ENCODE peak calls at places on chromosome 6, in eight cellular contexts. One of them, this sample, is unnamed.

GRCh38 chr6:43838276-43839036 is 68.4 kb downstream of the VEGFA start:
- DNase-seq in neuronal stem cell: no peak
- DNase-seq in NB4: peak
- DNase-seq in stimulated activated CD4-positive, alpha-beta T cell treated with anti-CD3 and anti-CD28 coated beads, TNF-alpha, amount 100 ng/mL, for 4 hours: no peak
- DNase-seq in A549: peak
- DNase-seq in fibroblast of pulmonary artery: peak
- DNase-seq in lower lobe of right lung: peak
- DNase-seq in lung: peak
- DNase-seq in this sample: peak

GRCh38 chr6:82507112-82507511 is 143.5 kb downstream of the TPBG start:
- DNase-seq in neuronal stem cell: no peak
- DNase-seq in NB4: peak
- DNase-seq in stimulated activated CD4-positive, alpha-beta T cell treated with anti-CD3 and anti-CD28 coated beads, TNF-alpha, amount 100 ng/mL, for 4 hours: no peak
- DNase-seq in A549: peak
- DNase-seq in fibroblast of pulmonary artery: peak
- DNase-seq in lower lobe of right lung: no peak
- DNase-seq in lung: no peak
- DNase-seq in this sample: no peak

GRCh38 chr6:163958646-163959045 is 544.1 kb downstream of the QKI start:
- DNase-seq in neuronal stem cell: no peak
- DNase-seq in NB4: no peak
- DNase-seq in stimulated activated CD4-positive, alpha-beta T cell treated with anti-CD3 and anti-CD28 coated beads, TNF-alpha, amount 100 ng/mL, for 4 hours: no peak
- DNase-seq in A549: no peak
- DNase-seq in fibroblast of pulmonary artery: peak
- DNase-seq in lower lobe of right lung: no peak
- DNase-seq in lung: no peak
- DNase-seq in this sample: no peak

GRCh38 chr6:28885149-28885738 is 38.5 kb downstream of the TRIM27 start:
- DNase-seq in neuronal stem cell: no peak
- DNase-seq in NB4: no peak
- DNase-seq in stimulated activated CD4-positive, alpha-beta T cell treated with anti-CD3 and anti-CD28 coated beads, TNF-alpha, amount 100 ng/mL, for 4 hours: no peak
- DNase-seq in A549: no peak
- DNase-seq in fibroblast of pulmonary artery: no peak
- DNase-seq in lower lobe of right lung: no peak
- DNase-seq in lung: no peak
- DNase-seq in this sample: no peak

GRCh38 chr6:13635948-13636658 is 21.0 kb downstream of the NOL7 start:
- DNase-seq in neuronal stem cell: no peak
- DNase-seq in NB4: peak
- DNase-seq in stimulated activated CD4-positive, alpha-beta T cell treated with anti-CD3 and anti-CD28 coated beads, TNF-alpha, amount 100 ng/mL, for 4 hours: no peak
- DNase-seq in A549: no peak
- DNase-seq in fibroblast of pulmonary artery: peak
- DNase-seq in lower lobe of right lung: no peak
- DNase-seq in lung: no peak
- DNase-seq in this sample: peak

GRCh38 chr6:101597711-101598110 is 204.2 kb downstream of the GRIK2 start:
- DNase-seq in neuronal stem cell: no peak
- DNase-seq in NB4: no peak
- DNase-seq in stimulated activated CD4-positive, alpha-beta T cell treated with anti-CD3 and anti-CD28 coated beads, TNF-alpha, amount 100 ng/mL, for 4 hours: no peak
- DNase-seq in A549: no peak
- DNase-seq in fibroblast of pulmonary artery: peak
- DNase-seq in lower lobe of right lung: no peak
- DNase-seq in lung: no peak
- DNase-seq in this sample: no peak

GRCh38 chr6:170290306-170291128 is at the start of gene DLL1:
- DNase-seq in neuronal stem cell: peak
- DNase-seq in NB4: peak
- DNase-seq in stimulated activated CD4-positive, alpha-beta T cell treated with anti-CD3 and anti-CD28 coated beads, TNF-alpha, amount 100 ng/mL, for 4 hours: no peak
- DNase-seq in A549: no peak
- DNase-seq in fibroblast of pulmonary artery: peak
- DNase-seq in lower lobe of right lung: peak
- DNase-seq in lung: no peak
- DNase-seq in this sample: no peak

GRCh38 chr6:163646133-163646532 is 231.6 kb downstream of the QKI start:
- DNase-seq in neuronal stem cell: no peak
- DNase-seq in NB4: no peak
- DNase-seq in stimulated activated CD4-positive, alpha-beta T cell treated with anti-CD3 and anti-CD28 coated beads, TNF-alpha, amount 100 ng/mL, for 4 hours: no peak
- DNase-seq in A549: no peak
- DNase-seq in fibroblast of pulmonary artery: no peak
- DNase-seq in lower lobe of right lung: no peak
- DNase-seq in lung: no peak
- DNase-seq in this sample: no peak

GRCh38 chr6:43934183-43934802 is 164.3 kb downstream of the VEGFA start:
- DNase-seq in neuronal stem cell: no peak
- DNase-seq in NB4: peak
- DNase-seq in stimulated activated CD4-positive, alpha-beta T cell treated with anti-CD3 and anti-CD28 coated beads, TNF-alpha, amount 100 ng/mL, for 4 hours: no peak
- DNase-seq in A549: no peak
- DNase-seq in fibroblast of pulmonary artery: no peak
- DNase-seq in lower lobe of right lung: no peak
- DNase-seq in lung: no peak
- DNase-seq in this sample: no peak

GRCh38 chr6:101705866-101706265 is 312.4 kb downstream of the GRIK2 start:
- DNase-seq in neuronal stem cell: no peak
- DNase-seq in NB4: no peak
- DNase-seq in stimulated activated CD4-positive, alpha-beta T cell treated with anti-CD3 and anti-CD28 coated beads, TNF-alpha, amount 100 ng/mL, for 4 hours: no peak
- DNase-seq in A549: no peak
- DNase-seq in fibroblast of pulmonary artery: peak
- DNase-seq in lower lobe of right lung: no peak
- DNase-seq in lung: no peak
- DNase-seq in this sample: no peak

GRCh38 chr6:143149771-143150170 is 89.1 kb downstream of the AIG1 start:
- DNase-seq in neuronal stem cell: no peak
- DNase-seq in NB4: no peak
- DNase-seq in stimulated activated CD4-positive, alpha-beta T cell treated with anti-CD3 and anti-CD28 coated beads, TNF-alpha, amount 100 ng/mL, for 4 hours: no peak
- DNase-seq in A549: no peak
- DNase-seq in fibroblast of pulmonary artery: no peak
- DNase-seq in lower lobe of right lung: no peak
- DNase-seq in lung: no peak
- DNase-seq in this sample: no peak

GRCh38 chr6:47634210-47635047 is 64.0 kb upstream of the ADGRF4 start:
- DNase-seq in neuronal stem cell: no peak
- DNase-seq in NB4: no peak
- DNase-seq in stimulated activated CD4-positive, alpha-beta T cell treated with anti-CD3 and anti-CD28 coated beads, TNF-alpha, amount 100 ng/mL, for 4 hours: no peak
- DNase-seq in A549: no peak
- DNase-seq in fibroblast of pulmonary artery: no peak
- DNase-seq in lower lobe of right lung: no peak
- DNase-seq in lung: no peak
- DNase-seq in this sample: no peak

GRCh38 chr6:82908661-82909060 is 157.0 kb downstream of the UBE3D start:
- DNase-seq in neuronal stem cell: no peak
- DNase-seq in NB4: no peak
- DNase-seq in stimulated activated CD4-positive, alpha-beta T cell treated with anti-CD3 and anti-CD28 coated beads, TNF-alpha, amount 100 ng/mL, for 4 hours: no peak
- DNase-seq in A549: no peak
- DNase-seq in fibroblast of pulmonary artery: no peak
- DNase-seq in lower lobe of right lung: no peak
- DNase-seq in lung: no peak
- DNase-seq in this sample: no peak

GRCh38 chr6:75280131-75280855 is 4.3 kb downstream of the TMEM30A start:
- DNase-seq in neuronal stem cell: no peak
- DNase-seq in NB4: no peak
- DNase-seq in stimulated activated CD4-positive, alpha-beta T cell treated with anti-CD3 and anti-CD28 coated beads, TNF-alpha, amount 100 ng/mL, for 4 hours: no peak
- DNase-seq in A549: no peak
- DNase-seq in fibroblast of pulmonary artery: no peak
- DNase-seq in lower lobe of right lung: no peak
- DNase-seq in lung: no peak
- DNase-seq in this sample: no peak